ENCODE peak calls at places on chromosomes 2 and 18, in four cellular contexts. J, Y, R and Z are unnamed samples.

GRCh38 chr2:2876350-2877042 is 501.1 kb downstream of the EIPR1 start:
- DNase-seq in J (no peak), Y (no peak), R (no peak), Z (no peak)

GRCh38 chr2:17813015-17813741 is 3.1 kb upstream of the MSGN1 start:
- DNase-seq in J (no peak), Y (no peak), R (no peak), Z (no peak)

GRCh38 chr18:23494992-23495391 is 8.3 kb upstream of the RMC1 start:
- DNase-seq in J (no peak), Y (no peak), R (no peak), Z (peak; percentile 15)

GRCh38 chr2:159249955-159250723 is 36.4 kb downstream of the WDSUB1 start:
- DNase-seq in J (no peak), Y (peak; percentile 71), R (no peak), Z (no peak)

GRCh38 chr2:197198890-197199289 is 111.7 kb downstream of the ANKRD44 start:
- DNase-seq in J (no peak), Y (no peak), R (peak; percentile 96), Z (no peak)

GRCh38 chr2:170462433-170463205 is 252.5 kb upstream of the SP5 start:
- DNase-seq in J (no peak), Y (peak; percentile 3), R (no peak), Z (no peak)

GRCh38 chr2:205698556-205699282 is 16.4 kb downstream of the NRP2 start:
- DNase-seq in J (no peak), Y (no peak), R (no peak), Z (no peak)

GRCh38 chr18:48597110-48597509 is 58.3 kb downstream of the CTIF start:
- DNase-seq in J (no peak), Y (no peak), R (no peak), Z (no peak)

GRCh38 chr2:205609036-205609607 is 73.2 kb upstream of the NRP2 start:
- DNase-seq in J (no peak), Y (no peak), R (no peak), Z (no peak)

GRCh38 chr2:206158563-206159345 is 490 bp downstream of the NDUFS1 start:
- DNase-seq in J (no peak), Y (no peak), R (no peak), Z (no peak)

GRCh38 chr2:233005096-233005495 is 8.0 kb downstream of the NGEF start:
- DNase-seq in J (no peak), Y (no peak), R (no peak), Z (no peak)

GRCh38 chr2:20677301-20678176 is 10.6 kb downstream of the GDF7 start:
- DNase-seq in J (no peak), Y (no peak), R (no peak), Z (no peak)

GRCh38 chr2:39379643-39380524 is 57.2 kb downstream of the MAP4K3 start:
- DNase-seq in J (no peak), Y (peak; percentile 20), R (peak; percentile 14), Z (peak; percentile 17)

GRCh38 chr2:150063950-150064549 is 423.4 kb downstream of the RND3 start:
- DNase-seq in J (no peak), Y (no peak), R (no peak), Z (no peak)

GRCh38 chr2:27081984-27082772 is 3.8 kb downstream of the EMILIN1 start:
- DNase-seq in J (no peak), Y (no peak), R (no peak), Z (no peak)

GRCh38 chr2:199463708-199464613 is 6.2 kb upstream of the SATB2 start:
- DNase-seq in J (no peak), Y (no peak), R (no peak), Z (no peak)

GRCh38 chr2:222017232-222017631 is 281.6 kb downstream of the PAX3 start:
- DNase-seq in J (no peak), Y (no peak), R (no peak), Z (no peak)

GRCh38 chr2:120531863-120532600 is 186.1 kb downstream of the INHBB start:
- DNase-seq in J (no peak), Y (no peak), R (no peak), Z (no peak)

GRCh38 chr18:48149020-48149685 is 218.7 kb upstream of the SMAD2 start:
- DNase-seq in J (no peak), Y (no peak), R (no peak), Z (no peak)

GRCh38 chr18:34077599-34077998 is 147.1 kb downstream of the NOL4 start:
- DNase-seq in J (no peak), Y (no peak), R (no peak), Z (no peak)

GRCh38 chr2:36618381-36618780 is 20.4 kb upstream of the FEZ2 start:
- DNase-seq in J (no peak), Y (no peak), R (no peak), Z (peak; percentile 44)

GRCh38 chr2:126154256-126154655 is 501.7 kb upstream of the GYPC start:
- DNase-seq in J (no peak), Y (no peak), R (no peak), Z (no peak)